ENCODE peak calls at places on chromosomes 3 and 15, in nine cellular contexts. K, J, X, R, H, P, T, F and U are unnamed samples.
A peak's percentile ranks its signal among the peaks of the same experiment; 100 is the strongest.

GRCh38 chr3:32423956-32424558 is 32.4 kb downstream of the CMTM7 start:
- DNase-seq in K (no peak), J (no peak), X (no peak), R (no peak), H (no peak), P (no peak), T (no peak), F (no peak), U (no peak)

GRCh38 chr3:156787015-156787414 is 39.1 kb upstream of the LEKR1 start:
- DNase-seq in K (no peak), J (no peak), X (no peak), R (no peak), H (no peak), P (no peak), T (no peak), F (no peak), U (no peak)

GRCh38 chr3:30642715-30643361 is 36.4 kb downstream of the TGFBR2 start:
- DNase-seq in K (no peak), J (no peak), X (no peak), R (no peak), H (peak; percentile 12), P (no peak), T (no peak), F (no peak), U (no peak)

GRCh38 chr3:28399196-28399595 is 50.6 kb upstream of the AZI2 start:
- DNase-seq in K (no peak), J (no peak), X (no peak), R (no peak), H (no peak), P (no peak), T (no peak), F (no peak), U (no peak)

GRCh38 chr3:161644871-161645636 is 148.4 kb downstream of the OTOL1 start:
- DNase-seq in K (no peak), J (no peak), X (no peak), R (no peak), H (no peak), P (no peak), T (no peak), F (no peak), U (no peak)

GRCh38 chr3:54866221-54866620 is 61.6 kb downstream of the LRTM1 start:
- DNase-seq in K (no peak), J (no peak), X (no peak), R (no peak), H (no peak), P (no peak), T (no peak), F (no peak), U (no peak)

GRCh38 chr15:65638681-65639089 is 16.9 kb downstream of the SLC24A1 start:
- DNase-seq in K (peak; percentile 69), J (peak; percentile 85), X (peak; percentile 92), R (peak; percentile 87), H (peak; percentile 78), P (no peak), T (no peak), F (no peak), U (peak; percentile 73)

GRCh38 chr15:29736745-29737023 is 85.6 kb downstream of the TJP1 start:
- DNase-seq in K (no peak), J (peak; percentile 89), X (no peak), R (peak; percentile 35), H (no peak), P (no peak), T (no peak), F (no peak), U (no peak)

GRCh38 chr15:89356634-89357298 is 22.1 kb upstream of the POLG start:
- DNase-seq in K (no peak), J (no peak), X (peak; percentile 41), R (peak; percentile 22), H (no peak), P (no peak), T (no peak), F (no peak), U (no peak)

GRCh38 chr15:61034793-61035710 is 194.1 kb downstream of the RORA start:
- DNase-seq in K (no peak), J (no peak), X (no peak), R (peak; percentile 87), H (no peak), P (no peak), T (no peak), F (no peak), U (no peak)

GRCh38 chr3:162338514-162338913 is 841.9 kb downstream of the OTOL1 start:
- DNase-seq in K (no peak), J (no peak), X (no peak), R (peak; percentile 25), H (no peak), P (no peak), T (no peak), F (no peak), U (no peak)

GRCh38 chr3:4570840-4571621 is 77.9 kb downstream of the ITPR1 start:
- DNase-seq in K (no peak), J (no peak), X (no peak), R (no peak), H (peak; percentile 7), P (no peak), T (no peak), F (no peak), U (no peak)

GRCh38 chr15:38991126-38991525 is 426.5 kb upstream of the RASGRP1 start:
- DNase-seq in K (no peak), J (no peak), X (peak; percentile 74), R (peak; percentile 69), H (no peak), P (no peak), T (no peak), F (no peak), U (no peak)

GRCh38 chr15:89649013-89649625 is 6.1 kb downstream of the KIF7 start:
- DNase-seq in K (no peak), J (no peak), X (no peak), R (no peak), H (no peak), P (no peak), T (no peak), F (no peak), U (no peak)

GRCh38 chr3:55487376-55488241 is 503 bp upstream of the WNT5A start:
- DNase-seq in K (peak; percentile 63), J (peak; percentile 16), X (peak; percentile 66), R (peak; percentile 79), H (peak; percentile 63), P (no peak), T (peak; percentile 40), F (peak; percentile 42), U (peak; percentile 44)

DNA sequence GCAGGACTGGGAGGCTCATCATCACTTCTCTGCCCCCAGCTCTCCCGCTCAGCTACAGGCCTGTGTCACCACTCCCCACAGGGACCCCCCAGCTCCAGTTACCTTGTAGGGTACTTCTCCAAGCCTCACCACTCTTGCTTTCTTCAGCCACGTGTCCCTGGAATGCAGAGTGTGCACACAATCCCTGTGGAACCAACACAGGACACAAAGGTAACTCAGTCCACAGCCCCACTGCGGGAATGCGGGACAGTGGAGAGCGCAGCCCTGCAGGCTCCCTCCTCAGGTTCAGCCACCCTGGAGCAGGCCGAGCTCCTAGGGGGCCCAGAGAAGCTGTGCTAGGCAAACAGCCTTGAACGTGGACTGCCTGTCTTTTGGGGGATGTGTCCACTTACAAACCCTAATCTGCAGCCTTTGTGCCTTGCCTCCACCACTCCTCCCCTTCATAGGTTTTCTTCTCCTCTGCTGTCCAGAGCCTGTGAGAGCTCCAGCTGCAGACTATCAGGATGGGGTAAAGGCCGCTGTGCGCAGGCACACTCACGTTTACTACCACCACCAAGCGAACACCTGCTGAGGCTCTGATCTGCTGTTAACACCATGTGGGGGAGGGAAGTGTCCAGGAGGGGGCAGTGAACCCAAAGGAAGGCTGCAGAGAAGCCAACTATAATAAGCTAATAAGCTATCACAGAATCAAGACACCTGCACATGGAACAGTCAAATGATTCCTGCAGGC is 26.0 kb downstream of the XPC start:
- DNase-seq in K (no peak), J (no peak), X (peak; percentile 44), R (no peak), H (no peak), P (no peak), T (no peak), F (peak; percentile 28), U (no peak)
- TF ChIP-seq CTCF in K (peak; percentile 20), J (no peak), X (peak; percentile 44), R (peak; percentile 13), H (peak; percentile 15), P (peak; percentile 14), T (no peak), F (peak; percentile 45), U (no peak)

GRCh38 chr3:46895204-46895660 is 17.7 kb downstream of the PTH1R start:
- DNase-seq in K (peak; percentile 87), J (no peak), X (peak; percentile 49), R (peak; percentile 60), H (peak; percentile 72), P (peak; percentile 81), T (peak; percentile 63), F (no peak), U (peak; percentile 82)
- TF ChIP-seq CTCF in K (peak; percentile 93), J (peak; percentile 86), X (peak; percentile 83), R (peak; percentile 86), H (peak; percentile 90), P (peak; percentile 82), T (peak; percentile 52), F (peak; percentile 80), U (peak; percentile 83)

GRCh38 chr3:69428657-69429255 is 42.9 kb upstream of the FRMD4B start:
- DNase-seq in K (no peak), J (no peak), X (no peak), R (no peak), H (no peak), P (no peak), T (no peak), F (no peak), U (no peak)

GRCh38 chr3:69426291-69426690 is 40.4 kb upstream of the FRMD4B start:
- DNase-seq in K (no peak), J (no peak), X (no peak), R (no peak), H (no peak), P (no peak), T (no peak), F (no peak), U (no peak)

GRCh38 chr3:69423756-69424155 is 37.9 kb upstream of the FRMD4B start:
- DNase-seq in K (no peak), J (no peak), X (no peak), R (no peak), H (no peak), P (no peak), T (no peak), F (no peak), U (no peak)

GRCh38 chr3:69425249-69425648 is 39.4 kb upstream of the FRMD4B start:
- DNase-seq in K (peak; percentile 46), J (no peak), X (peak; percentile 73), R (peak; percentile 58), H (peak; percentile 72), P (no peak), T (peak; percentile 29), F (peak; percentile 37), U (peak; percentile 37)

DNA sequence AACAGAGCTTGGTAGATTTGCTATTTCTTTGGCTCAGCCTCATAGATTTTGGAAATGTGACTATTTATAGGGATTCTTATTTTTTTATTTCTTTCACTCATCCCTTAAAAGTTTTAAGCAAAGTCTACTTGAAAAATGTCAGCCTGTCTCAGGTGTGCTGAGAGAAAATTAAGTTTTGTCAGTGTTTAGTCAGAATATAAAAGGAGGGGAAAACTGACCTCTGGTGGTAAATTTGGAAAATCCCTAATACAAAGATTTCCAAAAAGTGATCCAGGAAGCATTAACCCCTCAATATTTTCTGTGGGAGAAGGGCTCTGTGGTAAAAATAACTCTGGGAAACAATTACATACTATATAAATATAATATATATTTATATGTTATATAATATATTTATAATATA is 41.0 kb upstream of the FRMD4B start:
- DNase-seq in K (no peak), J (no peak), X (no peak), R (no peak), H (no peak), P (no peak), T (no peak), F (no peak), U (no peak)
- TF ChIP-seq CTCF in K (no peak), J (no peak), X (peak; percentile 31), R (no peak), H (no peak), P (no peak), T (no peak), F (peak; percentile 48), U (no peak)

GRCh38 chr3:153927107-153927506 is 194.1 kb upstream of the ARHGEF26 start:
- DNase-seq in K (no peak), J (peak; percentile 10), X (peak; percentile 41), R (peak; percentile 75), H (peak; percentile 5), P (no peak), T (no peak), F (no peak), U (peak; percentile 11)
- TF ChIP-seq CTCF in K (peak; percentile 11), J (no peak), X (peak; percentile 37), R (no peak), H (no peak), P (no peak), T (no peak), F (peak; percentile 35), U (peak; percentile 13)